ENCODE peak calls at places on chromosomes 3 and 15, in five cellular contexts. C is naive thymus-derived CD4-positive, alpha-beta T cell; D is heart left ventricle; T is keratinocyte; J is suprapubic skin. N is an unnamed sample.

GRCh38 chr3:184696643-184697042 is 15.2 kb downstream of the MAGEF1 start:
- DNase-seq in C (no peak), D (no peak), T (no peak), J (no peak), N (no peak)

GRCh38 chr15:82663186-82663600 is 16.0 kb upstream of the CPEB1 start:
- DNase-seq in C (peak; percentile 37), D (no peak), T (peak; percentile 11), J (peak; percentile 77), N (no peak)

GRCh38 chr3:30729512-30729911 is 123.1 kb downstream of the TGFBR2 start:
- DNase-seq in C (peak; percentile 54), D (no peak), T (no peak), J (no peak), N (no peak)

GRCh38 chr15:33994005-33994615 is 25.8 kb downstream of the CHRM5 start:
- DNase-seq in C (no peak), D (no peak), T (no peak), J (no peak), N (no peak)

GRCh38 chr3:123750659-123751420 is 133.3 kb downstream of the MYLK start:
- DNase-seq in C (no peak), D (no peak), T (no peak), J (no peak), N (no peak)

GRCh38 chr3:65837604-65838003 is 201.1 kb downstream of the MAGI1 start:
- DNase-seq in C (no peak), D (no peak), T (no peak), J (no peak), N (no peak)

GRCh38 chr15:63387741-63388468 is 6.3 kb upstream of the CA12 start:
- DNase-seq in C (no peak), D (no peak), T (no peak), J (no peak), N (no peak)

GRCh38 chr3:42667523-42668402 is 14.3 kb downstream of the ZBTB47 start:
- DNase-seq in C (no peak), D (peak; percentile 37), T (no peak), J (no peak), N (peak; percentile 58)

GRCh38 chr3:4350789-4351163 is 47.6 kb downstream of the SETMAR start:
- DNase-seq in C (peak; percentile 72), D (no peak), T (peak; percentile 5), J (no peak), N (no peak)

GRCh38 chr3:180571831-180572578 is 30.0 kb upstream of the TTC14 start:
- DNase-seq in C (no peak), D (no peak), T (no peak), J (no peak), N (no peak)

GRCh38 chr3:142645236-142645793 is 49.1 kb downstream of the PLS1 start:
- DNase-seq in C (no peak), D (no peak), T (peak; percentile 59), J (no peak), N (no peak)

GRCh38 chr15:57667171-57667924 is 39.2 kb upstream of the POLR2M start:
- DNase-seq in C (peak; percentile 8), D (no peak), T (no peak), J (no peak), N (no peak)

GRCh38 chr3:127822166-127822835 is at the start of gene MGLL:
- DNase-seq in C (no peak), D (peak; percentile 80), T (no peak), J (no peak), N (no peak)

GRCh38 chr3:42871592-42872196 is 4.0 kb downstream of the CYP8B1 start:
- DNase-seq in C (no peak), D (no peak), T (no peak), J (no peak), N (no peak)

GRCh38 chr3:100044369-100044768 is 69.9 kb downstream of the FILIP1L start:
- DNase-seq in C (no peak), D (no peak), T (no peak), J (no peak), N (no peak)

GRCh38 chr3:142577701-142578308 is 728 bp downstream of the ATR start:
- DNase-seq in C (no peak), D (no peak), T (no peak), J (no peak), N (no peak)

GRCh38 chr3:110164632-110165240 is 827.4 kb upstream of the DPPA4 start:
- DNase-seq in C (no peak), D (no peak), T (no peak), J (no peak), N (no peak)

GRCh38 chr3:110165344-110165743 is 828.0 kb upstream of the DPPA4 start:
- DNase-seq in C (no peak), D (no peak), T (no peak), J (no peak), N (no peak)

GRCh38 chr3:110166791-110167190 is 829.4 kb upstream of the DPPA4 start:
- DNase-seq in C (no peak), D (no peak), T (no peak), J (no peak), N (no peak)

DNA sequence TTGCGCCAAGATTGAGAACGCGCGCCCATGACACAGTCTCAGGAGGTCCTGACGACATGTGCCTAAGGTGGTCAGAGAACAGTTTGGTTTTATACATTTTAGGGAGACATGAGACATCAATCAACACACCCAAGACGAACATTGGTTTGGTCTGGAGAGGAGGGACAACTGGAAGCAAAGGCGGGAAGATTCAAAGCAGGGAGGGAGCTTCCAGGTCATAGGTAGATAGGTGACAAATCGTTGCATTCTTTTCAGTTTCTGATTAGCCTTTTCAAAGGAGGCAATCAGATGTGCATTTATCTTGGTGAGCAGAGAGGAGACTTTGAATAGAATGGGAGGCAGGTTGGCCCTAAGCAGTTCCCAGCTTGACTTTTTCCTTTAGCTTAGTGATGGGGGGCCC is 828.4 kb upstream of the DPPA4 start:
- DNase-seq in C (no peak), D (no peak), T (no peak), J (no peak), N (no peak)
- H3K27ac ChIP-seq in C (no peak overlapping the region), D (no peak overlapping the region), T (no peak overlapping the region), J (no peak overlapping the region), N (no peak overlapping the region)

GRCh38 chr3:171347017-171347979 is 112.9 kb downstream of the TNIK start:
- DNase-seq in C (no peak), D (no peak), T (no peak), J (no peak), N (no peak)
- H3K27ac ChIP-seq in C (no peak overlapping the region), D (no peak overlapping the region), T (peak overlapping the region; percentile 29), J (peak overlapping the region; percentile 19), N (no peak overlapping the region)

DNA sequence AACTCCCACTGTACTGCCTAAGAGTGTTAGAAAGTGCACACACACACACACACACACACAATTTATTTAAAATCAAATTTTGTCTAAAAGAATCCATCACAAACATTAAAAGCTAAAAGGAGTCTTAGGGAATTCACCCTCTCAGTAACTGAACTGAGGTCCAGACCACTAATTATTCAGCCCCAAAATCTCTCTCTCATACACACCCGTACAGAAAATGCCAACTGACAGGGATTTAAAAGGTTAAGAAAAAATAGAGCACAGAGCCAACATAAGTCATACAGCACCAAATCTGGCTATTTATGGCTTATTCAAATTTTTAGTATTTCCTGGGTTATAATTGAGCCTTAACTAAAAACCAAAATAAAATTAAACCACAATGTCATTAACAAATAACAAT is 20.7 kb downstream of the GBE1 start:
- DNase-seq in C (no peak), D (no peak), T (no peak), J (no peak), N (no peak)
- H3K27ac ChIP-seq in C (no peak overlapping the region), D (no peak overlapping the region), T (no peak overlapping the region), J (no peak overlapping the region), N (no peak overlapping the region)

DNA sequence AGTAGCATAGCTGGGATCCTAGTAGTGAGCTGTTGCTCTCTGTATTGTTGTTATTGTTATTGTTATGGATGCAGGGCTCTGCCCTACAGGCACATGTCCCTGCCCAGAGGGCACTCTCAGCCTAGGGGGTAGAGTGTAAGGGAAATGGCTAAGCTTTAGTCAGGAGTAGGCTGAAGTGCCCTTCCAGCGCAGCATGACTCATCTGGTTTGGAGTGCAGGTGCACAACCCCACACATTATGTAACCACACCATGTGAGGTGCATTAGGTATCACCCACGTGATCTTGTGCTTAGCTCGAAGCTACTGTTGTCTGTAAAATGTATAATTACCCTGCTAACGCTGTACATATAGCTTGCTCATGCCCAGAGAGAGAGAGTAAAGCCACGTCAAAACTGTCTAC is 48.3 kb upstream of the TIPARP start:
- DNase-seq in C (no peak), D (no peak), T (peak; percentile 84), J (no peak), N (no peak)
- H3K27ac ChIP-seq in C (no peak overlapping the region), D (no peak overlapping the region), T (peak overlapping the region; percentile 14), J (no peak overlapping the region), N (no peak overlapping the region)

GRCh38 chr3:13066236-13066635 is 7.0 kb downstream of the IQSEC1 start:
- DNase-seq in C (no peak), D (no peak), T (no peak), J (no peak), N (no peak)

GRCh38 chr3:13065727-13066126 is 7.5 kb downstream of the IQSEC1 start:
- DNase-seq in C (no peak), D (no peak), T (no peak), J (no peak), N (no peak)

GRCh38 chr3:13063225-13063624 is 10.0 kb downstream of the IQSEC1 start:
- DNase-seq in C (no peak), D (no peak), T (no peak), J (no peak), N (no peak)

GRCh38 chr3:13064469-13064868 is 8.8 kb downstream of the IQSEC1 start:
- DNase-seq in C (no peak), D (no peak), T (no peak), J (no peak), N (no peak)

GRCh38 chr3:13064964-13065363 is 8.3 kb downstream of the IQSEC1 start:
- DNase-seq in C (no peak), D (no peak), T (no peak), J (no peak), N (no peak)
- H3K27ac ChIP-seq in C (no peak overlapping the region), D (no peak overlapping the region), T (no peak overlapping the region), J (no peak overlapping the region), N (no peak overlapping the region)

GRCh38 chr15:38129531-38130199 is 123.0 kb upstream of the SPRED1 start:
- DNase-seq in C (no peak), D (no peak), T (peak; percentile 82), J (peak; percentile 78), N (peak; percentile 89)

GRCh38 chr15:38128389-38128788 is 124.2 kb upstream of the SPRED1 start:
- DNase-seq in C (no peak), D (no peak), T (no peak), J (no peak), N (no peak)

GRCh38 chr15:38130739-38131498 is 121.7 kb upstream of the SPRED1 start:
- DNase-seq in C (no peak), D (peak; percentile 76), T (peak; percentile 33), J (peak; percentile 89), N (peak; percentile 86)

GRCh38 chr15:38130200-38130567 is 122.5 kb upstream of the SPRED1 start:
- DNase-seq in C (no peak), D (no peak), T (peak; percentile 30), J (no peak), N (no peak)

DNA sequence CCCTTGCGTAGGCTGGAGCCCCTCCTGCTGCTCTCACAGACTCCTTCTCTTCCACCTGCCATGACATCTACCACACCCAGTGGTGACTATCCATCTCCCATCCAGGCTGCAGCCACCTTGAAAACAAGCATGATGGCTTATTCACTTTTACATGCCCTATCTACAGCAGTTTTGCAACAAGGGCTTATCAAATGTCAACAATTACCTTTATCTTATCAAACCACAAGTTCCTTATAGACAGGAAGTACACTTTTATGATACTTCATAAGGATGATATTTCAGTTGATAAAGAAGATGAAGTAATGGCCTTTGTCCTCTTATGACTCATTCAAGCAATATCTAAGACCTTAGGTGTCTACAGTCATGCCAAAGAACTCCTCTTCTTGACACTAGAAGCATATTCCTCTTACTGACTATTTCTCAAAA is 125.3 kb upstream of the SPRED1 start:
- DNase-seq in C (no peak), D (no peak), T (no peak), J (no peak), N (no peak)
- H3K27ac ChIP-seq in C (no peak overlapping the region), D (no peak overlapping the region), T (no peak overlapping the region), J (no peak overlapping the region), N (no peak overlapping the region)

GRCh38 chr3:31968391-31968926 is 12.6 kb downstream of the OSBPL10 start:
- DNase-seq in C (no peak), D (no peak), T (no peak), J (no peak), N (no peak)
- H3K27ac ChIP-seq in C (no peak overlapping the region), D (no peak overlapping the region), T (peak overlapping the region; percentile 99), J (peak overlapping the region; percentile 77), N (peak overlapping the region; percentile 75)